ENCODE peak calls at places on chromosomes 13 and 19, in eight cellular contexts. D, R, W, L, X, M, H and Y are unnamed samples.

GRCh38 chr13:113106053-113106452 is 462 bp downstream of the F7 start:
- DNase-seq in D (no peak), R (no peak), W (no peak), L (no peak), X (no peak), M (no peak), H (no peak), Y (no peak)

GRCh38 chr13:47826481-47826880 is 174.6 kb downstream of the SUCLA2 start:
- DNase-seq in D (peak), R (no peak), W (no peak), L (no peak), X (peak), M (peak), H (no peak), Y (peak)

GRCh38 chr13:43830481-43830873 is 43.7 kb upstream of the ENOX1 start:
- DNase-seq in D (peak), R (no peak), W (no peak), L (peak), X (peak), M (peak), H (no peak), Y (peak)

GRCh38 chr13:50106559-50106958 is 91.3 kb downstream of the KCNRG start:
- DNase-seq in D (no peak), R (no peak), W (no peak), L (no peak), X (no peak), M (no peak), H (no peak), Y (no peak)

GRCh38 chr13:20395061-20395916 is 130.4 kb downstream of the CRYL1 start:
- DNase-seq in D (no peak), R (peak), W (no peak), L (no peak), X (no peak), M (no peak), H (no peak), Y (no peak)

GRCh38 chr13:29140277-29140676 is 320.1 kb downstream of the MTUS2 start:
- DNase-seq in D (peak), R (peak), W (peak), L (peak), X (peak), M (no peak), H (no peak), Y (no peak)

GRCh38 chr13:50701469-50701868 is 142.0 kb downstream of the DLEU7 start:
- DNase-seq in D (no peak), R (no peak), W (no peak), L (no peak), X (no peak), M (no peak), H (no peak), Y (no peak)

GRCh38 chr13:28177877-28178276 is 39.5 kb downstream of the PAN3 start:
- DNase-seq in D (no peak), R (no peak), W (no peak), L (no peak), X (no peak), M (no peak), H (no peak), Y (no peak)

GRCh38 chr13:68851026-68851425 is 1256.6 kb upstream of the ATXN8OS start:
- DNase-seq in D (no peak), R (no peak), W (no peak), L (no peak), X (no peak), M (no peak), H (no peak), Y (no peak)

GRCh38 chr13:23570931-23571330 is 719 bp downstream of the TNFRSF19 start:
- DNase-seq in D (peak), R (no peak), W (no peak), L (no peak), X (no peak), M (no peak), H (no peak), Y (no peak)

GRCh38 chr13:107211073-107211472 is 643.1 kb upstream of the ARGLU1 start:
- DNase-seq in D (peak), R (peak), W (peak), L (peak), X (peak), M (peak), H (peak), Y (peak)

GRCh38 chr13:53200075-53200474 is 171.5 kb downstream of the OLFM4 start:
- DNase-seq in D (no peak), R (no peak), W (no peak), L (no peak), X (no peak), M (no peak), H (no peak), Y (no peak)

GRCh38 chr13:35978607-35979316 is 152.4 kb downstream of the DCLK1 start:
- DNase-seq in D (peak), R (no peak), W (peak), L (peak), X (peak), M (peak), H (no peak), Y (peak)

GRCh38 chr13:110957181-110957884 is 42.5 kb upstream of the ANKRD10 start:
- DNase-seq in D (peak), R (no peak), W (no peak), L (no peak), X (peak), M (no peak), H (no peak), Y (no peak)

GRCh38 chr13:30094015-30094533 is 213.3 kb downstream of the KATNAL1 start:
- DNase-seq in D (no peak), R (no peak), W (no peak), L (no peak), X (no peak), M (no peak), H (no peak), Y (no peak)

GRCh38 chr19:15318241-15318691 is 14.1 kb downstream of the BRD4 start:
- DNase-seq in D (no peak), R (no peak), W (no peak), L (no peak), X (no peak), M (no peak), H (no peak), Y (no peak)

GRCh38 chr19:14434157-14434501 is 1.0 kb downstream of the PKN1 start:
- DNase-seq in D (no peak), R (no peak), W (no peak), L (no peak), X (no peak), M (no peak), H (no peak), Y (no peak)

GRCh38 chr19:1151917-1152601 is 22.0 kb downstream of the SBNO2 start:
- DNase-seq in D (no peak), R (peak), W (no peak), L (no peak), X (peak), M (peak), H (peak), Y (no peak)

GRCh38 chr19:58450836-58451357 is 525 bp upstream of the ZNF324B start:
- DNase-seq in D (no peak), R (no peak), W (no peak), L (no peak), X (no peak), M (no peak), H (no peak), Y (no peak)

DNA sequence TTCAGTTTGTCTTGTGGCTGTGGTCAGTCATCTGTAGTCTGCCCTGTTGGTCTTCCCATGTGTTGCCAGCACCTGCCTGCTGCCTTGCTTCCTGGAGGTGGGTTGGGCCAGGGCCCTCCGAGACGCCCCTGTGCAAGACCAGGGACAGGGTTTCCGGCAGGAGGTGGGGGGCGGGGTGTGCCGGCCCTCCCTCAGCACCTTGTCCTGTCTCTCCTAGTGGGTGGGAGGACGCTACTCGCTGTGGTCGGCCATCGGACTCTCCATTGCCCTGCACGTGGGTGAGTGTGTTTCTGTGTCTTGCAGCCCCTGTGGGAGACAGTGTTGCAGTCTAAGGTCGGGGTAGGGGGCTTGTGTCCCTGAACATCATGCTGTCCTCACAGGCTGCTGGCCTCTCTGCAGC is 11.2 kb upstream of the PDCD2L start:
- DNase-seq in D (no peak), R (no peak), W (no peak), L (no peak), X (no peak), M (no peak), H (no peak), Y (no peak)
- H3K4me3 ChIP-seq in D (no peak), R (no peak), W (no peak), L (no peak), X (no peak), M (no peak), H (no peak), Y (no peak)

GRCh38 chr19:13117176-13117771 is 734 bp upstream of the TRMT1 start:
- DNase-seq in D (no peak), R (no peak), W (no peak), L (no peak), X (no peak), M (no peak), H (no peak), Y (no peak)
- H3K4me3 ChIP-seq in D (peak), R (peak), W (peak), L (peak), X (peak), M (peak), H (peak), Y (peak)

DNA sequence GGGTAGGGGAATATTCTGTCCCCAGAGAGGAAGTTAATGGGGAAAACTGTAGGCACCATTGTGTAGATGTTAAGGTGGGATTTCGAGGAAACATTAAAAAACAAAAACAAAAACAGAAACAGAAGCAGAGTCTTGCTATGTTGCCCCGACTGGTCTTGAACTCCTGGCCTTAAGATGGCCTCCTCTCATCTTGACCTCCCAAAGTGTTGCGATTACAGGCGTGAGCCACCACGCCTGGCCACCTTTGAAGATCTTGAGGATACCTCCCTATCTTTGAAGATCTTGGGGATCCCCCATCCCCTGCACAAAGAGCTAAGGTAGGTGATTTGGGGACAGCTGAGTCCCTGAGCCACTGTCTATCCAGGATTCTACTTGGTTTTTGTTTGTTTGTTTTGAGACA is 553 bp upstream of the ICAM3 start:
- DNase-seq in D (no peak), R (no peak), W (no peak), L (no peak), X (no peak), M (no peak), H (no peak), Y (no peak)
- H3K4me3 ChIP-seq in D (no peak), R (no peak), W (no peak), L (no peak), X (no peak), M (no peak), H (no peak), Y (no peak)

DNA sequence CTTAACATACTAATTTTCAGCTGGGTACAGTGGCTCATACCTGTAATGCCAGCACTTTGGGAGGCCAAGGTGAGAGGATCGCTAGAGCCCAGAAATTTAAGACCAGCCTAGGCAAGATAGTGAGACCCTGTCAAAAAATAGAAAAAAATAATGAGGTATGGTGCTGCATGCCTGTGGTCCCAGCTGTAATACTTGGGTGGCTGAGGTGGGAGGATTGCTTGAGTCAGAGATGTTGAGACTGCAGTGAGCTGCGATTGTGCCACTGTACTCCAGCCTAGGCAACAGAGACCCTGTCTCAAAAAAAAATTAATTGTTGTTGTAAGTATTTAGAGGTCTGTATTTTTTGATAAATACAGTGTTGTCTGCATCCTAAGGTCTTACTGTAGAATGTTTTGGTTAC is 66.8 kb downstream of the FNDC3A start:
- DNase-seq in D (peak), R (no peak), W (peak), L (no peak), X (no peak), M (no peak), H (no peak), Y (peak)
- H3K4me3 ChIP-seq in D (no peak), R (no peak), W (no peak), L (no peak), X (no peak), M (no peak), H (no peak), Y (no peak)

DNA sequence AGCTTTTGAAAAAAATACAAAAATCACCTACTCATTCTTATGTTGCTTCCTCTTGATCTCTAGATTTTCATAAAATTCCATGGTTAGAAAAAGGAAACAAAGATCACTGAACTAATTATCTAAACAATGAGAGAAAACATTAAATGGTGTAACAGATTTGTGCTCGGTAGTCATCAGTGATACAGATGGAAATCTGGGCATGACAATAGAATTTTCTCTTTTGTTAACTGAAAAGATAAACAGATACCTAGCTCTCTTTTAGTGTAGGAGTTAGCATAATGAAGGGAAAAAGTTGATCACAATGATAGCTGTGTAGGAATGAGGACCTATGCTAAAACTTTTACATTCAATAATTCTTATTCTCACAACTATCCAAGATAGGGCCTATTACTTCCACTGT is 103.7 kb downstream of the TBC1D4 start:
- DNase-seq in D (no peak), R (no peak), W (no peak), L (no peak), X (no peak), M (no peak), H (no peak), Y (no peak)
- H3K4me3 ChIP-seq in D (no peak), R (no peak), W (no peak), L (no peak), X (no peak), M (no peak), H (no peak), Y (no peak)

GRCh38 chr19:8610928-8611284 is 391 bp upstream of the ADAMTS10 start:
- DNase-seq in D (no peak), R (no peak), W (no peak), L (no peak), X (no peak), M (no peak), H (no peak), Y (no peak)
- H3K4me3 ChIP-seq in D (no peak), R (peak), W (peak), L (peak), X (no peak), M (no peak), H (peak), Y (no peak)

GRCh38 chr13:42453091-42453645 is 120.8 kb upstream of the TNFSF11 start:
- DNase-seq in D (no peak), R (no peak), W (no peak), L (no peak), X (no peak), M (no peak), H (no peak), Y (no peak)
- H3K4me3 ChIP-seq in D (no peak), R (no peak), W (no peak), L (no peak), X (no peak), M (no peak), H (no peak), Y (no peak)

GRCh38 chr19:4957981-4958380 is 10.9 kb upstream of the KDM4B start:
- DNase-seq in D (no peak), R (no peak), W (no peak), L (no peak), X (no peak), M (no peak), H (no peak), Y (no peak)

GRCh38 chr19:4951671-4952070 is 17.2 kb upstream of the KDM4B start:
- DNase-seq in D (no peak), R (no peak), W (no peak), L (no peak), X (no peak), M (no peak), H (no peak), Y (no peak)

GRCh38 chr19:4952945-4953344 is 16.0 kb upstream of the KDM4B start:
- DNase-seq in D (no peak), R (no peak), W (no peak), L (no peak), X (no peak), M (no peak), H (no peak), Y (no peak)

GRCh38 chr19:4955274-4955673 is 13.6 kb upstream of the KDM4B start:
- DNase-seq in D (no peak), R (no peak), W (no peak), L (no peak), X (no peak), M (no peak), H (no peak), Y (no peak)
- H3K4me3 ChIP-seq in D (no peak), R (no peak), W (no peak), L (no peak), X (no peak), M (no peak), H (no peak), Y (no peak)

DNA sequence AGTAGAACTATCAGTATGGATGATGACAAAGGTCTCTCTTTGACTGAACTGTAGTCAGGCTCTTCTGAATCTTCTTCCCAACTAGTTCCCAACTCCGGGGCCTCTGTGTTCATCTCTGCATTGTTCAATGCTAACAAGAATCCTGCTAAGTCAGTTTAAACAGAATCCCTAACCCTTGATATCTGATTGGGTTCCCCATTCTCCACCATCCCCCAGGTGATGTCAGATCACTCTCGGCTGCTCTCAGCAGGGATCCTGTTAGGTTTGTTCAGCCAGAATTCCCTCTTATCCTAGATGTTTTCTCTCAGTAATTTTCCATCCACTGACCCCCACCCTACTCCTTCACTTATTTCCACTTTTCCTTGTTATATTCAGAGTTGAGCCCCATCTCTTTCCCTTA is 223.6 kb downstream of the RGCC start:
- DNase-seq in D (no peak), R (no peak), W (no peak), L (no peak), X (no peak), M (no peak), H (no peak), Y (no peak)
- H3K4me3 ChIP-seq in D (no peak), R (no peak), W (no peak), L (no peak), X (no peak), M (no peak), H (no peak), Y (no peak)

DNA sequence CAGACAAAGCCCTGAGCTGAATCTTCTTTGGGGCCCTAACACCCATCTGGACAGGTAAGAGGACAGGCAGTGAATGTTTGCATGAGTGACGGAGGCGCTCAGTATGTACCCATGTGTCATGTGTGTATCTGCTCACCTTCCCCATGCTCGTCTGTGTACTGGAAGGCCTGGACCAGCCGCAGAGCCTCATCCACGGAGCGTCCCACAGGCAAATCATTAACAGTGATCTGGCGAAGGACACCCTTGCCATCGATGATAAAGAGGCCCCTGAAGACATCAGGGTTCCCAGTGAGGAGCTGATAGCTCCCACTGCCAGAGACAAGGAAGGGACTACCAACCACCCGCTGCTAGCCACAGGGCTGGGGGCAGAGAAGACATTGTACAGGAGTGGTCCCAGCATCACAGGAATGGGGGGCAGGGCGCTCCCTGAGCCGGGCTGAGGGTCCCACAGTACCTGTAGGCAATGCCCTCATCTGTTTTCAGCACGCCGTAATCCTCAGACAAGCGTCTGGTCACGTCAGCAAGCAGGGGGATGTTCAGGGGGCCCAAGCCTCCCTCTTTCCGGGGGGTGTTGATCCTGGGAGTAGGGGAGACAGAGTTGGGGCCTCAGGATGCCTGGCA is 1.8 kb downstream of the PRDX2 start:
- DNase-seq in D (no peak), R (no peak), W (no peak), L (no peak), X (no peak), M (no peak), H (no peak), Y (no peak)
- H3K4me3 ChIP-seq in D (no peak), R (no peak), W (no peak), L (no peak), X (no peak), M (no peak), H (no peak), Y (no peak)